ENCODE peak calls at places on chromosomes 6 and 20, in five cellular contexts. One of them, this sample, is unnamed. For H3K4me1, the result is how much of the 10 kb centered on the place peaks cover.

GRCh38 chr6:167134448-167135328 is 11.8 kb downstream of the CCR6 start:
- DNase-seq in body of pancreas: no peak
- DNase-seq in aorta: no peak
- DNase-seq in neural progenitor cell: no peak
- DNase-seq in left lung: no peak
- DNase-seq in this sample: no peak

GRCh38 chr6:3202999-3203696 is 24.3 kb downstream of the TUBB2B start:
- DNase-seq in left lung: no peak
- DNase-seq in body of pancreas: no peak
- DNase-seq in aorta: no peak
- DNase-seq in neural progenitor cell: no peak
- DNase-seq in this sample: no peak

GRCh38 chr6:89436226-89436625 is 3.3 kb downstream of the ANKRD6 start:
- DNase-seq in neural progenitor cell: no peak
- DNase-seq in left lung: no peak
- DNase-seq in aorta: no peak
- DNase-seq in body of pancreas: no peak
- DNase-seq in this sample: no peak

GRCh38 chr6:75855047-75855446 is 106.0 kb downstream of the MYO6 start:
- DNase-seq in left lung: no peak
- DNase-seq in body of pancreas: peak
- DNase-seq in neural progenitor cell: peak
- DNase-seq in aorta: no peak
- DNase-seq in this sample: no peak

GRCh38 chr6:143223895-143224294 is 163.2 kb downstream of the AIG1 start:
- DNase-seq in left lung: no peak
- DNase-seq in body of pancreas: peak
- DNase-seq in neural progenitor cell: peak
- DNase-seq in aorta: no peak
- DNase-seq in this sample: no peak

GRCh38 chr6:104525677-104526322 is 333.9 kb downstream of the HACE1 start:
- DNase-seq in aorta: peak
- DNase-seq in neural progenitor cell: peak
- DNase-seq in body of pancreas: peak
- DNase-seq in left lung: peak
- DNase-seq in this sample: peak

GRCh38 chr6:102387351-102388033 is 994.0 kb downstream of the GRIK2 start:
- DNase-seq in neural progenitor cell: no peak
- DNase-seq in aorta: no peak
- DNase-seq in left lung: no peak
- DNase-seq in body of pancreas: no peak
- DNase-seq in this sample: no peak

GRCh38 chr6:1326535-1327121 is 14.7 kb downstream of the FOXQ1 start:
- DNase-seq in neural progenitor cell: no peak
- DNase-seq in body of pancreas: no peak
- DNase-seq in left lung: no peak
- DNase-seq in aorta: no peak
- DNase-seq in this sample: no peak

GRCh38 chr6:133341607-133342158 is 100.5 kb downstream of the EYA4 start:
- DNase-seq in left lung: no peak
- DNase-seq in aorta: no peak
- DNase-seq in neural progenitor cell: no peak
- DNase-seq in body of pancreas: no peak
- DNase-seq in this sample: no peak

GRCh38 chr6:43013020-43013842 is 515 bp downstream of the MEA1 start:
- DNase-seq in aorta: no peak
- DNase-seq in left lung: no peak
- DNase-seq in body of pancreas: no peak
- DNase-seq in neural progenitor cell: no peak
- DNase-seq in this sample: no peak

GRCh38 chr20:44012466-44013226 is 98.0 kb downstream of the TOX2 start:
- DNase-seq in left lung: no peak
- DNase-seq in body of pancreas: no peak
- DNase-seq in aorta: no peak
- DNase-seq in neural progenitor cell: no peak
- DNase-seq in this sample: no peak

GRCh38 chr6:168493976-168494375 is 53.0 kb downstream of the SMOC2 start:
- DNase-seq in left lung: no peak
- DNase-seq in neural progenitor cell: no peak
- DNase-seq in aorta: no peak
- DNase-seq in body of pancreas: no peak
- DNase-seq in this sample: no peak

GRCh38 chr20:24502184-24502583 is 32.8 kb downstream of the SYNDIG1 start:
- DNase-seq in neural progenitor cell: no peak
- DNase-seq in left lung: no peak
- DNase-seq in aorta: peak
- DNase-seq in body of pancreas: peak
- DNase-seq in this sample: no peak

DNA sequence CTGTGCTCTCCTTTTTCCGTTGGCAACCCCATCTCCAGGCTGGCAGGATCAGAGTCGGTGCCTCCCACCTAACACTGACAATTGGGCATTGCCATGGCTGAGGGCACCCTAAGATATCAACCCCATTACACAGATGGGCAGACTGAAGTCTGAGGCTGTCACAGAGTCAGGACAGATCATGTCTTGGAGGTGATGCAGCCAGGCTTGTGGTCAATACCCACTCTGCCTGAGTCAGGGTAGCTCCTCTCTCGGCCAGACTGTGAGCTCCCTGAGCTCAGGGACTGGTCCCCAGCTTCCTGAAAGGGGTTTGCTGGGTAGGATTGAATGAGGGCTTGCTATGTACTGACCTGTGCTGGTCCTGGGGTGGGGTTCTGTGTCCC is 59.5 kb downstream of the MRPL14 start:
- DNase-seq in left lung: no peak
- DNase-seq in body of pancreas: no peak
- DNase-seq in aorta: no peak
- DNase-seq in neural progenitor cell: no peak
- DNase-seq in this sample: no peak
- H3K4me1 ChIP-seq in left lung: under half
- H3K4me1 ChIP-seq in body of pancreas: under half
- H3K4me1 ChIP-seq in aorta: under half
- H3K4me1 ChIP-seq in neural progenitor cell: under half
- H3K4me1 ChIP-seq in this sample: under half

DNA sequence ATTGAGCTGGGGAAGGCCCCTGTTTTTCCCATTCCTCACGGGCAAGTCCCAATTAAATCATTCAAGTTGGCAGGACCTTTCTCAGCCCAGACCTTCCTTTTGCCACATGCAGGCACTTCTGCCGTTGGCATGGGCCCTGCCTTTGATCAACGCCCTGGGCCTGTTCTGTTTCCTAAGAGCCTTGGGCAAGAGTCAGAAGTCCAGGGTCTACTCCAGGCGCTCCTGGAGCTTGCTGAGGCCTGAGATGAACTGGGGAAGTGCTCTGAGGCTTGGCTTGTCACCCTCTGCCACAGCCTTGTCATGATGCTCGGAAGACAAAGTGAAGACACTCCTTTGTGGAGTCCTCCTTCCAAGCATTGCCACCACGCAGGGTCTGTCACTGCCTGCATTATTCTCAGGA is 7.1 kb downstream of the IP6K3 start:
- DNase-seq in neural progenitor cell: no peak
- DNase-seq in body of pancreas: no peak
- DNase-seq in aorta: no peak
- DNase-seq in left lung: peak
- DNase-seq in this sample: no peak
- H3K4me1 ChIP-seq in neural progenitor cell: under half
- H3K4me1 ChIP-seq in body of pancreas: under half
- H3K4me1 ChIP-seq in aorta: under half
- H3K4me1 ChIP-seq in left lung: under half
- H3K4me1 ChIP-seq in this sample: under half

DNA sequence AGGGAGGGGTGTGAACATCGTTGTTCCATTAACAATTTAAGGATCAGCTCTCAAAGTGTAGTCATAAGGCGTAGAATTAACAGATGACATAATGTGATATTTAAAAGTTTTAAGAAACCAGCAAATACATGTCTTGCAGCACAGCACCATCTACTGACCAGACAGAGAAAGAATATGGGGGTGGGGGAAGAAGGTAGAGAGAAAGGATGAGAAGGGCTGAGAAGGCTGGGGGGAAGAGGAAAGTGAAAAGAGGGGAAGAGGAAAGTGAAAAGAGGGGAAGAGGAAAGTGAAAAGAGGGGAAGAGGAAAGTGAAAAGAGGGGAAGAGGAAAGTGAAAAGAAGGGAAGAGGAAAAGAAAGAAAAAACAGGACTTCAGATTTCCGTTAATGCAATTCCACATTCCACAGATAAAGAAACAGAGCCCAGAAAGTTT is 80.9 kb downstream of the HAO1 start:
- DNase-seq in aorta: no peak
- DNase-seq in neural progenitor cell: peak
- DNase-seq in body of pancreas: peak
- DNase-seq in left lung: no peak
- DNase-seq in this sample: no peak
- H3K4me1 ChIP-seq in aorta: under half
- H3K4me1 ChIP-seq in neural progenitor cell: under half
- H3K4me1 ChIP-seq in body of pancreas: under half
- H3K4me1 ChIP-seq in left lung: under half
- H3K4me1 ChIP-seq in this sample: under half

DNA sequence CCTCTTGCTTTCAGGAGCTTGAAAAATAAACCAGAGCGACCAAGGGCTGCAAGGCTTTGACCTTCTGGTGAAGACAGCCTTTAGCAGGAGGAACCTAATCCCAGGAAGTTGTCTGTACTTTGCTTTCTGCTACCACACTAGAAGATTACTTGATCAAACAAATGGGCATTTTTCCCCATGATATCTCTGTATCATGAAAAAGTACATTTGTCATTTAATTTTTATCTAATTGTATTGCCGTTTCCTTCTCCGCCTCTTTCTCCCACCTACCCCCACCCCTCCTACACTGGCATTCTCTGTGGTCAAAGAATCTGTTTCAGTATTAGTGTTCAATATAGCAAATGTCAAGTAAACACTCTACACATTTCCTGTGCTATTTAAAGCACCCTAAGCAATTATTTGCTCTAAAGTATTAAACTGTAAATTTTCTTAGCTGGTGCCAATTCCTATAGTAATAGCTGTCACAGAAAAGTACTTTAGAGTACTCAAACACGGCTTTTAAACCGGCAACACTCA is 29.7 kb downstream of the ATXN1 start:
- DNase-seq in neural progenitor cell: no peak
- DNase-seq in body of pancreas: no peak
- DNase-seq in aorta: no peak
- DNase-seq in left lung: no peak
- DNase-seq in this sample: peak
- H3K4me1 ChIP-seq in neural progenitor cell: under half
- H3K4me1 ChIP-seq in body of pancreas: under half
- H3K4me1 ChIP-seq in aorta: under half
- H3K4me1 ChIP-seq in left lung: half or more
- H3K4me1 ChIP-seq in this sample: under half

DNA sequence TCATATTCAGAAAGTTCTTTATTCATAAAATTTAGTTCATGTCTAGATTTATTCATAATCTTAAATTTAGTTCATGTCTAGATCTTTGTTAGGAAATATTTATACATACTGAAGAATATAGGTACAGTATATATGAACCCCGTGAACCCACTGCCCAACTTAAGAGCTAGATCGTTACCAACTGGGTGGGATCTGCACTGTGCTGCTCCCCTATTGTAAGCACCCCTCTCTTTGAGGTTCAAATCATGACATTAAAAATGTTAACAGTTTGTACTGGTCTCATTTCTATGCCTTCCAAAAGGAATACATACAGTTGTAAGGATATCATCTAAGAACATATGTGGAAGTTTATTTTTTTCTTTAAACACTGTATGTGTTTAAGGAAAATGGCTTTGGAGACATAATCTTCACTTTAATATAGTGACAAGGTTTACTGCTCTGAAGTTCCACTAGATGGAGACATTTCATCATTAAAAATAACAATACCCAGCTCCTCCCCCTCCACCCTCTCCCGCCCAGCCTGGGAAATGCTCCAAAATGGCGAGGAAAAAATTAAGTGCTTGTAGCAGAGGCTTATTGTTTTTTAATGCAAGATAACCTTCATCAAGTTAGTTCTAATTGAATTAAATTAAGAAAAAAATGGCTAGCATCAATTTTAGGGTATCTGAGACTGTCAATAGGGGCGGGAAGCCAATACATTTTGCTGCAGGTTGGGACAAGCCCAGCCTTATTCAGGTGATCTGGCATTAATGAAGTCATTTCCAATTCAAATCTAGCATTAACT is 104.1 kb upstream of the TRAF3IP2 start:
- DNase-seq in neural progenitor cell: peak
- DNase-seq in aorta: peak
- DNase-seq in body of pancreas: peak
- DNase-seq in left lung: no peak
- DNase-seq in this sample: peak
- H3K4me1 ChIP-seq in neural progenitor cell: under half
- H3K4me1 ChIP-seq in aorta: under half
- H3K4me1 ChIP-seq in body of pancreas: under half
- H3K4me1 ChIP-seq in left lung: under half
- H3K4me1 ChIP-seq in this sample: under half

DNA sequence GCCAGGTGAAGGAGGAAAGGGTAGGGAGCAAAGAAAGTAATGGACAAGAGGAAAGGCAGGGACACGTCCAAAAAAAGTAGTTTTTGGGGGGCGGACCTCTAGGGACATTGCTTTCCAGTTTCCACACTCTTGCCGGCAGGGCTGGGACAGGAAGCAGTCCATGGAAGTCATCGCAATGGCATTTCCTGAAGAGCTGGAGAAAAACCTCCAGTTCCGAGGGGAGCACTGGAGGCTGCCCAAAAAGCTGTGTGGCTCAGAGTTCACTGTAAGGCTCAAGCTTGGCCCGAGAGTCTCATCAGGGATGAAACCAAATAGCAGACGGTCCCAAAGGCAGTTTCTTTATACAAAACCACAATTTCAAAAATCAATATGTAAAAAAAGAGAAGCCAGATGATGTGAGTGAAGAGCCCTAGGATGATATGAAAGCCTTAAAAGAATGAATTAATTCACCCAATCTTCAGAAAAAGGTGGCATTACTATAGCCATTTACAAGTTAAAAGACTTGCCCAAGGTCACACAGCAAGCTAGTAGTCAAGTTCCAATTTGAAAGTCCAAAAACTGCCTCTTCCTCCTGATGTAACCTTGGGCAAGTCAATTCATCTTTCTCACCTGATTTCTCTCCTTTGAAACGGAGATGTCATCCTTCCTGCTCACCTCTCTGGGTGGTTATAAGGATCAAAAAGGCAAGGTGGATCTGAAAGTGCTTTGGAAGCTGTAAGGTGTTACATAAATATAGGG is 9.2 kb downstream of the BCL2L1 start:
- DNase-seq in body of pancreas: peak
- DNase-seq in aorta: peak
- DNase-seq in neural progenitor cell: no peak
- DNase-seq in left lung: no peak
- DNase-seq in this sample: no peak
- H3K4me1 ChIP-seq in body of pancreas: half or more
- H3K4me1 ChIP-seq in aorta: under half
- H3K4me1 ChIP-seq in neural progenitor cell: under half
- H3K4me1 ChIP-seq in left lung: half or more
- H3K4me1 ChIP-seq in this sample: under half

GRCh38 chr6:34317882-34318491 is 69.2 kb upstream of the SMIM29 start:
- DNase-seq in body of pancreas: no peak
- DNase-seq in left lung: no peak
- DNase-seq in neural progenitor cell: no peak
- DNase-seq in aorta: no peak
- DNase-seq in this sample: no peak
- H3K4me1 ChIP-seq in body of pancreas: under half
- H3K4me1 ChIP-seq in left lung: under half
- H3K4me1 ChIP-seq in neural progenitor cell: under half
- H3K4me1 ChIP-seq in aorta: under half
- H3K4me1 ChIP-seq in this sample: under half

GRCh38 chr6:72620866-72621242 is 1.0 kb upstream of the KCNQ5 start:
- DNase-seq in neural progenitor cell: peak
- DNase-seq in aorta: peak
- DNase-seq in body of pancreas: peak
- DNase-seq in left lung: peak
- DNase-seq in this sample: peak
- H3K4me1 ChIP-seq in neural progenitor cell: under half
- H3K4me1 ChIP-seq in aorta: under half
- H3K4me1 ChIP-seq in body of pancreas: under half
- H3K4me1 ChIP-seq in left lung: under half
- H3K4me1 ChIP-seq in this sample: under half

This sample was measured in CD8-positive, alpha-beta T cell.